ENCODE peak calls at places on chromosomes 16 and 17, in ten cellular contexts. E is uterus, U is GM12864, V is fibroblast of mammary gland, P is progenitor cell of endocrine pancreas, Q is AG10803, A is AG04449, S is cardiac muscle cell, J is neural progenitor cell, X is prostate gland. W is an unnamed sample.
A peak's percentile ranks its signal among the peaks of the same experiment; 100 is the strongest.

GRCh38 chr16:79175286-79176057 is 425.1 kb downstream of the MAF start:
- DNase-seq in E (no peak), U (no peak), V (no peak), P (no peak), Q (no peak), A (no peak), S (no peak), J (no peak), X (no peak), W (no peak)

GRCh38 chr17:15271731-15272130 is 6.6 kb upstream of the PMP22 start:
- DNase-seq in E (no peak), U (no peak), V (peak; percentile 75), P (no peak), Q (no peak), A (no peak), S (no peak), J (no peak), X (no peak), W (no peak)

GRCh38 chr17:57408064-57408811 is 151.9 kb downstream of the MSI2 start:
- DNase-seq in E (no peak), U (no peak), V (no peak), P (no peak), Q (no peak), A (no peak), S (peak; percentile 34), J (peak; percentile 68), X (peak; percentile 17), W (no peak)

GRCh38 chr17:3695723-3696411 is at the start of gene P2RX5:
- DNase-seq in E (no peak), U (peak; percentile 59), V (no peak), P (peak; percentile 37), Q (peak; percentile 13), A (no peak), S (peak; percentile 61), J (peak; percentile 76), X (no peak), W (no peak)

GRCh38 chr17:28552201-28552999 is at the start of gene UNC119:
- DNase-seq in E (peak; percentile 79), U (no peak), V (peak; percentile 37), P (peak; percentile 66), Q (peak; percentile 61), A (no peak), S (peak; percentile 92), J (peak; percentile 95), X (peak; percentile 73), W (no peak)

GRCh38 chr16:56715128-56715527 is 14.8 kb upstream of the NUP93 start:
- DNase-seq in E (no peak), U (no peak), V (no peak), P (no peak), Q (no peak), A (no peak), S (no peak), J (no peak), X (no peak), W (no peak)

GRCh38 chr17:7220593-7221280 is 999 bp downstream of the ACADVL start:
- DNase-seq in E (peak; percentile 52), U (no peak), V (peak; percentile 67), P (no peak), Q (peak; percentile 65), A (no peak), S (peak; percentile 37), J (peak; percentile 54), X (peak; percentile 79), W (no peak)

GRCh38 chr17:63399856-63400255 is 46.2 kb downstream of the CYB561 start:
- DNase-seq in E (peak; percentile 51), U (no peak), V (peak; percentile 58), P (no peak), Q (peak; percentile 83), A (no peak), S (no peak), J (peak; percentile 56), X (no peak), W (no peak)

GRCh38 chr16:79411357-79411756 is 189.2 kb downstream of the MAF start:
- DNase-seq in E (no peak), U (no peak), V (no peak), P (no peak), Q (no peak), A (no peak), S (no peak), J (no peak), X (no peak), W (no peak)

GRCh38 chr17:30095507-30096244 is 20.9 kb upstream of the NSRP1 start:
- DNase-seq in E (no peak), U (no peak), V (peak; percentile 80), P (no peak), Q (peak; percentile 79), A (no peak), S (peak; percentile 67), J (peak; percentile 64), X (no peak), W (peak; percentile 50)

GRCh38 chr16:969508-970378 is 1.0 kb downstream of the LMF1 start:
- DNase-seq in E (no peak), U (no peak), V (peak; percentile 16), P (no peak), Q (peak; percentile 22), A (no peak), S (peak; percentile 47), J (no peak), X (no peak), W (no peak)

GRCh38 chr17:83062818-83063671 is 16.4 kb upstream of the METRNL start:
- DNase-seq in E (peak; percentile 23), U (no peak), V (no peak), P (peak; percentile 8), Q (no peak), A (no peak), S (no peak), J (no peak), X (no peak), W (no peak)

GRCh38 chr16:30063893-30064745 is 1.4 kb upstream of the ALDOA start:
- DNase-seq in E (peak; percentile 75), U (peak; percentile 46), V (peak; percentile 41), P (no peak), Q (no peak), A (no peak), S (peak; percentile 87), J (peak; percentile 64), X (peak; percentile 78), W (no peak)

GRCh38 chr17:45584092-45585036 is 93.8 kb upstream of the PLEKHM1 start:
- DNase-seq in E (peak; percentile 54), U (peak; percentile 63), V (peak; percentile 37), P (peak; percentile 70), Q (peak; percentile 42), A (no peak), S (peak; percentile 72), J (peak; percentile 75), X (peak; percentile 79), W (no peak)

GRCh38 chr17:49439673-49440571 is 25.2 kb upstream of the PHB1 start:
- DNase-seq in E (no peak), U (no peak), V (peak; percentile 17), P (no peak), Q (peak; percentile 10), A (no peak), S (no peak), J (peak; percentile 22), X (no peak), W (no peak)

GRCh38 chr16:86597126-86597879 is 19.0 kb downstream of the FOXL1 start:
- DNase-seq in E (no peak), U (no peak), V (no peak), P (no peak), Q (no peak), A (no peak), S (no peak), J (no peak), X (no peak), W (no peak)

GRCh38 chr17:65139045-65139764 is 2.0 kb downstream of the RGS9 start:
- DNase-seq in E (no peak), U (no peak), V (no peak), P (no peak), Q (no peak), A (no peak), S (no peak), J (no peak), X (no peak), W (no peak)

GRCh38 chr17:57662644-57663308 is 82.3 kb downstream of the CCDC182 start:
- DNase-seq in E (peak; percentile 96), U (no peak), V (peak; percentile 98), P (peak; percentile 90), Q (peak; percentile 99), A (peak; percentile 95), S (peak; percentile 90), J (peak; percentile 97), X (peak; percentile 76), W (peak; percentile 97)

GRCh38 chr16:25031441-25032307 is 16.5 kb upstream of the ARHGAP17 start:
- DNase-seq in E (peak; percentile 88), U (peak; percentile 97), V (peak; percentile 95), P (peak; percentile 77), Q (peak; percentile 94), A (peak; percentile 82), S (peak; percentile 96), J (peak; percentile 97), X (peak; percentile 90), W (peak; percentile 85)
- TF ChIP-seq CTCF in E (no peak), U (no peak), V (no peak), P (no peak), Q (no peak), A (no peak), S (no peak), J (no peak), X (no peak), W (no peak)

DNA sequence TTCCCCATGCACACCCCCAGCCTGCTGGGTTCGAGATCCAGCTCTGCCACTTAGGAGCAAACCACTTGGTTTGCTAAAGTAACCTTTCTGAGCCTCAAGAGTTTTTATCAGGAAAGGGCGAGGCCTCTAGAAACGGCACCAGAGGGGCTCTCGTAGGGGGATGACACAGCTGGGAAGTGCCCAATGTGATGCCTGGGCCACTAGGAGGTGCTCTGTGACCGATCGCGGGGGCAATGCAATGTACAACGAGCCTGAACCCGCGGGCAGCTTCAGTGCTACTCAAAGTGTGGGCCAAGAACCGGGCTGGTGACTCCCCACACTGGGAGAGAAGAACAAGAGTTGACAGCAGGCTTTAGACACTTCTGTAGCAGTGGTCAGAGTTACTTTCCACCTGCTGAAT is 9.4 kb downstream of the C16orf89 start:
- DNase-seq in E (no peak), U (no peak), V (peak; percentile 27), P (no peak), Q (no peak), A (no peak), S (peak; percentile 57), J (peak; percentile 80), X (no peak), W (no peak)
- TF ChIP-seq CTCF in E (no peak), U (peak; percentile 81), V (peak; percentile 46), P (peak; percentile 45), Q (peak; percentile 38), A (peak; percentile 36), S (peak; percentile 63), J (peak; percentile 71), X (no peak), W (peak; percentile 50)

GRCh38 chr16:85546585-85547447 is 66.3 kb upstream of the GSE1 start:
- DNase-seq in E (no peak), U (no peak), V (no peak), P (no peak), Q (no peak), A (no peak), S (no peak), J (no peak), X (no peak), W (no peak)
- TF ChIP-seq CTCF in E (no peak), U (no peak), V (peak; percentile 7), P (peak; percentile 29), Q (peak; percentile 10), A (peak; percentile 20), S (peak; percentile 8), J (peak; percentile 9), X (no peak), W (no peak)

DNA sequence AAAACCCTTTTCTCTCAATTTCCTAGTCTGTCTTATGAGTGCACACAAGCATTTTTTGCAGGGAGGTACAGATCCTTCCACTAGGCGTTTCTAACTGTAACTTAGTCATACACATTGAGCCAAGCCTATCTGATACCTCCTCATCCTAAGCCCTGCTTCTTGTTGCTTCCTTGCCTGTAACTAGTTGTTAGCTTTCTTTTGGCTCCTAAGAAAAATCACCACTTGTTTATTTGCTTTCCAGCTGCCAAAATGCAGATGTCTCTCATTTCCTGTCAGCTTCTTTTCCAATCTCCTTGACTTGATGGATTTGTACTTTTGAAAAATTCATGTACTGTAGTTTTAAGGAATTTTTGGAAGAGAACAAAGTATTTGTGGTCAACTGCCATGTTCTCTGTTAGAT is 73.7 kb downstream of the TNRC6C start:
- DNase-seq in E (no peak), U (no peak), V (peak; percentile 63), P (no peak), Q (peak; percentile 81), A (no peak), S (no peak), J (no peak), X (no peak), W (no peak)
- TF ChIP-seq CTCF in E (no peak), U (no peak), V (peak; percentile 7), P (no peak), Q (peak; percentile 40), A (no peak), S (no peak), J (no peak), X (no peak), W (peak; percentile 39)